ENCODE peak calls at places on chromosome 5, in four cellular contexts. J, X, F and S are unnamed samples.

GRCh38 chr5:171966270-171966669 is 40.2 kb downstream of the FBXW11 start:
- DNase-seq in F (no peak), J (no peak), X (no peak), S (no peak)

GRCh38 chr5:34657550-34657921 is 1.4 kb downstream of the RAI14 start:
- DNase-seq in J (peak; percentile 54), F (no peak), X (no peak), S (peak; percentile 30)

GRCh38 chr5:172849636-172850453 is 15.8 kb downstream of the ERGIC1 start:
- DNase-seq in X (no peak), J (no peak), F (no peak), S (no peak)

GRCh38 chr5:118968925-118969375 is 19.4 kb downstream of the DTWD2 start:
- DNase-seq in X (peak; percentile 47), F (no peak), J (no peak), S (no peak)

GRCh38 chr5:131363811-131364506 is 100.1 kb downstream of the CDC42SE2 start:
- DNase-seq in J (no peak), X (no peak), F (no peak), S (no peak)

GRCh38 chr5:36478646-36479307 is 127.6 kb upstream of the SLC1A3 start:
- DNase-seq in X (no peak), J (no peak), F (no peak), S (no peak)

GRCh38 chr5:61659221-61659696 is 327.2 kb downstream of the ZSWIM6 start:
- DNase-seq in J (no peak), F (no peak), X (no peak), S (no peak)

GRCh38 chr5:2201011-2201410 is 318.3 kb upstream of the IRX4 start:
- DNase-seq in F (no peak), J (no peak), X (no peak), S (no peak)

GRCh38 chr5:91487420-91487819 is 104.3 kb upstream of the ARRDC3 start:
- DNase-seq in F (no peak), X (no peak), J (no peak), S (no peak)

GRCh38 chr5:139246394-139246793 is 47.1 kb upstream of the MATR3 start:
- DNase-seq in X (peak; percentile 54), J (peak; percentile 73), F (no peak), S (peak; percentile 88)

GRCh38 chr5:83474170-83474796 is 2.7 kb downstream of the VCAN start:
- DNase-seq in J (peak; percentile 93), X (peak; percentile 85), F (no peak), S (peak; percentile 95)

GRCh38 chr5:121967187-121967586 is 5.4 kb downstream of the SRFBP1 start:
- DNase-seq in J (peak; percentile 16), F (no peak), X (peak; percentile 7), S (no peak)

GRCh38 chr5:16886366-16886736 is 49.7 kb downstream of the MYO10 start:
- DNase-seq in F (no peak), J (peak; percentile 69), X (peak; percentile 48), S (no peak)

GRCh38 chr5:138065102-138065501 is 18.7 kb upstream of the WNT8A start:
- DNase-seq in J (no peak), X (no peak), F (no peak), S (no peak)

GRCh38 chr5:168734657-168735344 is 155.6 kb upstream of the PANK3 start:
- DNase-seq in X (peak; percentile 42), J (no peak), F (no peak), S (no peak)

GRCh38 chr5:108398964-108399363 is 17.1 kb upstream of the FBXL17 start:
- DNase-seq in X (no peak), F (no peak), J (no peak), S (peak; percentile 15)

GRCh38 chr5:10288600-10289213 is 19.0 kb downstream of the CMBL start:
- DNase-seq in F (no peak), X (no peak), J (no peak), S (no peak)

GRCh38 chr5:36590513-36591286 is 15.7 kb upstream of the SLC1A3 start:
- DNase-seq in X (no peak), J (no peak), F (no peak), S (no peak)

GRCh38 chr5:141878186-141878770 is at the start of gene PCDH1:
- DNase-seq in F (no peak), X (peak; percentile 67), J (peak; percentile 28), S (no peak)

GRCh38 chr5:88268414-88269184 is at the start of gene TMEM161B:
- DNase-seq in X (peak; percentile 82), J (peak; percentile 84), F (peak; percentile 87), S (peak; percentile 91)

GRCh38 chr5:173598686-173599085 is 17.8 kb downstream of the BOD1 start:
- DNase-seq in F (no peak), J (peak; percentile 18), X (no peak), S (no peak)

GRCh38 chr5:143527808-143528207 is 124.3 kb upstream of the NR3C1 start:
- DNase-seq in F (no peak), J (peak; percentile 41), X (no peak), S (peak; percentile 57)

GRCh38 chr5:101067415-101067814 is 164.3 kb upstream of the ST8SIA4 start:
- DNase-seq in F (no peak), J (no peak), X (no peak), S (no peak)

GRCh38 chr5:8756498-8757084 is 789.3 kb downstream of the SEMA5A start:
- DNase-seq in F (no peak), J (peak; percentile 53), X (peak; percentile 20), S (peak; percentile 64)

GRCh38 chr5:5678909-5679308 is 256.4 kb downstream of the ICE1 start:
- DNase-seq in F (no peak), J (peak; percentile 71), X (no peak), S (peak; percentile 87)

GRCh38 chr5:123084730-123085605 is 4.1 kb upstream of the PRDM6 start:
- DNase-seq in X (no peak), F (no peak), J (no peak), S (no peak)

GRCh38 chr5:53520813-53521212 is 39.6 kb upstream of the NDUFS4 start:
- DNase-seq in J (no peak), F (no peak), X (no peak), S (no peak)

GRCh38 chr5:129135633-129136032 is 41.1 kb downstream of the ISOC1 start:
- DNase-seq in X (no peak), F (no peak), J (no peak), S (no peak)

GRCh38 chr5:58925627-58926545 is 343.0 kb downstream of the RAB3C start:
- DNase-seq in J (peak; percentile 27), F (no peak), X (no peak), S (no peak)